ENCODE peak calls at places on chromosomes 6 and 20, in four cellular contexts. One of them, this sample, is unnamed.

GRCh38 chr6:125714431-125715090 is 34.9 kb upstream of the HEY2 start:
- DNase-seq in coronary artery: no peak
- DNase-seq in heart right ventricle: no peak
- DNase-seq in WTC11: no peak
- DNase-seq in this sample: no peak

GRCh38 chr6:111484655-111484974 is 1.6 kb upstream of the REV3L start:
- DNase-seq in WTC11: no peak
- DNase-seq in coronary artery: no peak
- DNase-seq in heart right ventricle: no peak
- DNase-seq in this sample: no peak

GRCh38 chr6:108115598-108116058 is 41.1 kb upstream of the OSTM1 start:
- DNase-seq in WTC11: peak
- DNase-seq in coronary artery: no peak
- DNase-seq in heart right ventricle: peak
- DNase-seq in this sample: no peak

GRCh38 chr6:117411474-117411873 is 14.3 kb downstream of the ROS1 start:
- DNase-seq in heart right ventricle: no peak
- DNase-seq in WTC11: no peak
- DNase-seq in coronary artery: no peak
- DNase-seq in this sample: no peak

GRCh38 chr6:127933852-127934840 is 33.3 kb upstream of the THEMIS start:
- DNase-seq in WTC11: no peak
- DNase-seq in coronary artery: no peak
- DNase-seq in heart right ventricle: no peak
- DNase-seq in this sample: no peak

GRCh38 chr6:122565708-122566107 is 44.5 kb upstream of the PKIB start:
- DNase-seq in heart right ventricle: no peak
- DNase-seq in coronary artery: no peak
- DNase-seq in WTC11: no peak
- DNase-seq in this sample: no peak

GRCh38 chr20:6663104-6663503 is 104.4 kb upstream of the BMP2 start:
- DNase-seq in coronary artery: no peak
- DNase-seq in heart right ventricle: no peak
- DNase-seq in WTC11: no peak
- DNase-seq in this sample: no peak

GRCh38 chr20:23641936-23642751 is 4.4 kb upstream of the CST3 start:
- DNase-seq in WTC11: no peak
- DNase-seq in coronary artery: no peak
- DNase-seq in heart right ventricle: no peak
- DNase-seq in this sample: no peak

GRCh38 chr6:111722220-111722731 is 116.6 kb upstream of the TRAF3IP2 start:
- DNase-seq in WTC11: no peak
- DNase-seq in heart right ventricle: no peak
- DNase-seq in coronary artery: no peak
- DNase-seq in this sample: no peak

GRCh38 chr6:121436966-121437756 is 1.7 kb downstream of the GJA1 start:
- DNase-seq in coronary artery: no peak
- DNase-seq in heart right ventricle: peak
- DNase-seq in WTC11: peak
- DNase-seq in this sample: no peak

GRCh38 chr6:33901822-33902816 is 98.3 kb upstream of the MLN start:
- DNase-seq in WTC11: no peak
- DNase-seq in coronary artery: no peak
- DNase-seq in heart right ventricle: no peak
- DNase-seq in this sample: no peak

GRCh38 chr20:44166477-44166876 is 20.5 kb downstream of the JPH2 start:
- DNase-seq in heart right ventricle: no peak
- DNase-seq in coronary artery: peak
- DNase-seq in WTC11: no peak
- DNase-seq in this sample: no peak

GRCh38 chr20:63896136-63896890 is 1.4 kb downstream of the DNAJC5 start:
- DNase-seq in WTC11: no peak
- DNase-seq in heart right ventricle: peak
- DNase-seq in coronary artery: no peak
- DNase-seq in this sample: no peak

GRCh38 chr6:119283214-119283613 is 66.3 kb downstream of the MAN1A1 start:
- DNase-seq in heart right ventricle: no peak
- DNase-seq in WTC11: no peak
- DNase-seq in coronary artery: no peak
- DNase-seq in this sample: no peak

GRCh38 chr6:36781669-36782068 is 57.6 kb downstream of the CPNE5 start:
- DNase-seq in heart right ventricle: no peak
- DNase-seq in WTC11: no peak
- DNase-seq in coronary artery: no peak
- DNase-seq in this sample: no peak

GRCh38 chr6:67345946-67346345 is 1289.1 kb upstream of the ADGRB3 start:
- DNase-seq in heart right ventricle: no peak
- DNase-seq in WTC11: no peak
- DNase-seq in coronary artery: no peak
- DNase-seq in this sample: no peak

This sample was measured in effector CD4-positive, alpha-beta T cell.